ENCODE peak calls at places on chromosomes 16 and 17, in nine cellular contexts. R, I, E, M, K, B, C, S and P are unnamed samples. For H3K9me3, the result is how much of the 10 kb centered on the place peaks cover.

GRCh38 chr16:30031477-30031918 is 427 bp upstream of the TLCD3B start:
- DNase-seq in E (no peak), S (no peak), R (no peak), C (no peak), I (no peak), K (no peak), M (no peak), B (no peak), P (no peak)

GRCh38 chr16:69049146-69049545 is 56.3 kb upstream of the HAS3 start:
- DNase-seq in M (no peak), R (no peak), E (no peak), B (no peak), S (no peak), K (no peak), C (no peak), I (no peak), P (no peak)

GRCh38 chr16:4674926-4675530 is 18.3 kb upstream of the NUDT16L1 start:
- DNase-seq in R (no peak), C (no peak), M (no peak), K (no peak), S (no peak), B (no peak), E (no peak), I (no peak), P (no peak)

GRCh38 chr17:22671110-22671509 is 978.8 kb downstream of the KCNJ18 start:
- DNase-seq in R (no peak), B (no peak), S (no peak), M (no peak), I (no peak), K (no peak), C (no peak), E (no peak), P (no peak)

GRCh38 chr17:5544115-5544514 is 40.2 kb downstream of the NLRP1 start:
- DNase-seq in C (no peak), M (no peak), B (no peak), R (no peak), I (no peak), S (no peak), K (no peak), E (no peak), P (no peak)

GRCh38 chr16:81838794-81839193 is 59.7 kb downstream of the PLCG2 start:
- DNase-seq in R (no peak), I (no peak), B (no peak), S (no peak), C (no peak), E (no peak), M (no peak), K (no peak), P (no peak)

GRCh38 chr16:88058136-88058535 is 106.9 kb downstream of the BANP start:
- DNase-seq in I (no peak), K (peak), S (no peak), B (no peak), E (no peak), C (peak), R (no peak), M (no peak), P (no peak)

GRCh38 chr17:7651959-7652658 is 1.4 kb downstream of the ATP1B2 start:
- DNase-seq in E (no peak), B (no peak), K (no peak), R (no peak), S (no peak), C (no peak), I (no peak), M (no peak), P (no peak)

GRCh38 chr16:66204761-66205160 is 161.7 kb upstream of the CDH5 start:
- DNase-seq in M (no peak), B (no peak), I (no peak), C (no peak), E (no peak), S (no peak), K (no peak), R (no peak), P (no peak)

GRCh38 chr17:55004484-55004883 is 35.9 kb downstream of the STXBP4 start:
- DNase-seq in C (no peak), M (no peak), K (no peak), B (no peak), S (no peak), E (no peak), I (no peak), R (no peak), P (no peak)

GRCh38 chr17:45248132-45248936 is 13.6 kb downstream of the SPATA32 start:
- DNase-seq in I (peak), S (no peak), B (peak), K (peak), C (no peak), M (no peak), E (peak), R (peak), P (peak)

GRCh38 chr16:85484337-85485295 is 128.5 kb upstream of the GSE1 start:
- DNase-seq in M (no peak), C (no peak), K (no peak), S (no peak), I (peak), R (no peak), E (no peak), B (no peak), P (peak)

GRCh38 chr16:3401719-3402397 is 843 bp downstream of the ZNF174 start:
- DNase-seq in K (no peak), E (peak), M (no peak), B (peak), I (no peak), C (no peak), R (peak), S (no peak), P (no peak)

GRCh38 chr16:85366031-85366763 is 246.9 kb upstream of the GSE1 start:
- DNase-seq in K (no peak), E (no peak), C (no peak), M (no peak), R (no peak), S (no peak), I (no peak), B (no peak), P (no peak)

GRCh38 chr16:22141746-22142145 is 20.6 kb upstream of the SDR42E2 start:
- DNase-seq in C (no peak), K (no peak), B (no peak), I (no peak), S (no peak), E (peak), M (peak), R (no peak), P (no peak)

GRCh38 chr16:53058441-53058840 is 3.6 kb downstream of the CHD9 start:
- DNase-seq in K (no peak), S (no peak), M (no peak), I (no peak), C (no peak), R (no peak), E (no peak), B (no peak), P (no peak)

GRCh38 chr17:39139137-39139516 is 12.3 kb downstream of the PLXDC1 start:
- DNase-seq in M (no peak), B (no peak), S (no peak), I (no peak), C (no peak), K (no peak), R (no peak), E (no peak), P (no peak)

GRCh38 chr16:85428899-85429775 is 184.0 kb upstream of the GSE1 start:
- DNase-seq in C (peak), R (no peak), M (no peak), S (no peak), B (peak), K (peak), E (no peak), I (no peak), P (no peak)

GRCh38 chr17:55294042-55294751 is 29.4 kb downstream of the HLF start:
- DNase-seq in K (no peak), I (no peak), E (no peak), M (no peak), S (no peak), R (no peak), C (no peak), B (no peak), P (no peak)

GRCh38 chr17:76727745-76728456 is 1.3 kb downstream of the METTL23 start:
- DNase-seq in B (peak), R (no peak), E (no peak), I (no peak), M (no peak), C (no peak), K (peak), S (no peak), P (peak)

GRCh38 chr17:19335951-19336631 is 26.4 kb downstream of the B9D1 start:
- DNase-seq in B (no peak), I (no peak), E (no peak), K (peak), M (no peak), R (peak), S (no peak), C (no peak), P (no peak)

GRCh38 chr16:17563340-17563739 is 92.6 kb upstream of the XYLT1 start:
- DNase-seq in S (no peak), E (no peak), B (no peak), K (no peak), M (no peak), C (no peak), I (no peak), R (no peak), P (no peak)

GRCh38 chr16:17565605-17566004 is 94.8 kb upstream of the XYLT1 start:
- DNase-seq in I (no peak), R (no peak), C (no peak), K (no peak), B (no peak), S (no peak), E (no peak), M (no peak), P (no peak)

GRCh38 chr16:17566075-17566474 is 95.3 kb upstream of the XYLT1 start:
- DNase-seq in S (no peak), R (no peak), E (no peak), K (no peak), B (no peak), M (no peak), I (no peak), C (no peak), P (no peak)

GRCh38 chr16:17566656-17567450 is 96.1 kb upstream of the XYLT1 start:
- DNase-seq in S (no peak), B (no peak), R (no peak), K (no peak), E (no peak), C (no peak), M (no peak), I (no peak), P (no peak)

DNA sequence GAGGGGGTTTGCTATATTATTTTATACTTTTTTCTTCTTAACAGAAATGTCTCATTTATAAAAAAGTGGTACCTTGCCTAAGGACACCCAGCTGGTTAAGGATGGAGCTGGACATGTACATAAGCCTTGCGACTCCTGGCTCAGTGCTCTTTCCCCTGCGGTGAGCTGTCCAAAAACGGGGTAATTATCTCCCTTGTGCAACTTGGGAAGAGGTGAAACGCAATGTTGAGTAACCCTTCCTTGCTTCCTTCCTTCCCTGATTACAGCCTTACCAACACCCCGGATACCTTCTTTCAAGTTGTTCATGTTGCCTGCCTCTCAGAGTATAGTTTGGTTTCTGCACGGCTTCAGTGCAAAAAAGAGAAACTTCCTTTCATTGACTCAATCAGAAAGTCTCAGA is 94.1 kb upstream of the XYLT1 start:
- DNase-seq in I (no peak), E (no peak), K (no peak), M (no peak), B (no peak), S (no peak), R (no peak), C (no peak), P (no peak)
- H3K9me3 ChIP-seq in I (under half), E (under half), K (under half), M (under half), B (under half), S (under half), R (under half), C (under half), P (under half)

DNA sequence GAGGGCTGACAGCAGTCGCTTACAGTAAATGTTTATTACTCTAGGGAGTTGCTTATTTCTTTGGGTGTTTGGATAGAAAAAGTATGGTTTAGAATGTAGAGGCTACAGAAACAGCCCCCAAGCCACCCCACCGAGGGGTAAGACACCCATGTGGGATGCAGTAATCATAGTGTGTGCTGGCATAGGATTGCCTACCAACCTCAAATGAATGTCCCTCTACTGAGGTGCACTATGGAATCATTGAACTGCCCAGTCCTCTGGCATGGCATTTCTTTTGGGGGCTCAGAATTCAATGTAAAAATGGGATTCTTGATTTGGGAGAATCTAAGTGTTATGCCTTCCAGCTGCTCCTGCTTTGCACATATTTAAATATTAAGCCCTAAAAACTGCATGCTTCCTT is 46.8 kb downstream of the ZNF267 start:
- DNase-seq in E (no peak), B (no peak), S (no peak), I (no peak), C (no peak), K (no peak), R (no peak), M (no peak), P (no peak)
- H3K9me3 ChIP-seq in E (half or more), B (under half), S (half or more), I (under half), C (half or more), K (under half), R (half or more), M (under half), P (under half)

GRCh38 chr16:12944300-12944699 is 42.9 kb downstream of the SHISA9 start:
- DNase-seq in R (no peak), B (no peak), S (no peak), M (no peak), C (no peak), I (no peak), K (no peak), E (no peak), P (no peak)

GRCh38 chr16:12942861-12943260 is 41.5 kb downstream of the SHISA9 start:
- DNase-seq in M (no peak), B (no peak), I (no peak), S (no peak), E (no peak), C (no peak), K (no peak), R (no peak), P (no peak)
- H3K9me3 ChIP-seq in M (under half), B (under half), I (under half), S (under half), E (under half), C (under half), K (under half), R (under half), P (under half)

DNA sequence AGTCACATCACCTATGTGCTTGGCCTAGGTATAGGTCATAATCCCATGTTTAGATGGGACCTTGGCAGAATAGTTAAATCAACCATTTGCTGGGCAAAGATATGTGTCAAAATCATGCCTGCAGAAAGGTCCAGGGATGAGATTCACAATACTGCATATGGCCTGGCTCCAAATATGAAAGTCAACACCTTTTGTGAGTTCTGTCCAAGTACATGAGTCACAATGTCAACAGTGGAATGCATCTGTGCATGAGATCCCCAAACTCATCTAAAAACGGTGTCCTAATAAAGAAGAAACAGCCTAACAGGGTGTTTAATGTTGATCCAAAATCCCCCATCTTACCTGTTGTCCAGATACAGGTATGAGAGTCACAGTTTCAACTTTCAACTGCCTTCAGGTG is 1847.5 kb downstream of the TP53TG3F start:
- DNase-seq in M (no peak), S (no peak), C (no peak), K (no peak), R (no peak), I (no peak), B (no peak), E (no peak), P (no peak)
- H3K9me3 ChIP-seq in M (under half), S (under half), C (under half), K (under half), R (under half), I (under half), B (under half), E (under half), P (under half)

GRCh38 chr16:16159662-16160061 is 63.6 kb downstream of the ABCC6 start:
- DNase-seq in M (no peak), B (no peak), S (no peak), E (no peak), R (no peak), I (no peak), C (no peak), K (no peak), P (no peak)
- H3K9me3 ChIP-seq in M (under half), B (under half), S (under half), E (under half), R (under half), I (under half), C (under half), K (under half), P (under half)

GRCh38 chr17:79281803-79282202 is 207.2 kb downstream of the ENGASE start:
- DNase-seq in R (no peak), I (no peak), E (no peak), B (no peak), K (no peak), M (no peak), S (no peak), C (no peak), P (no peak)
- H3K9me3 ChIP-seq in R (under half), I (under half), E (under half), B (under half), K (under half), M (under half), S (under half), C (under half), P (under half)

GRCh38 chr16:35564148-35564547 is 2104.7 kb downstream of the TP53TG3F start:
- DNase-seq in R (no peak), K (no peak), S (no peak), B (no peak), C (no peak), M (no peak), I (no peak), E (no peak), P (no peak)
- H3K9me3 ChIP-seq in R (under half), K (under half), S (under half), B (under half), C (under half), M (under half), I (under half), E (under half), P (under half)

GRCh38 chr17:60493847-60494321 is 32.2 kb downstream of the APPBP2 start:
- DNase-seq in B (no peak), S (no peak), R (no peak), C (no peak), E (no peak), K (no peak), M (no peak), I (no peak), P (no peak)
- H3K9me3 ChIP-seq in B (under half), S (under half), R (under half), C (under half), E (under half), K (under half), M (under half), I (under half), P (under half)